ENCODE peak calls at places on chromosomes 5 and 9, in seven cellular contexts. B, R, L, E, Z, I and M are unnamed samples.

GRCh38 chr5:139839918-139840317 is 44.3 kb downstream of the PSD2 start:
- DNase-seq in B (no peak), R (no peak), L (no peak), E (no peak), Z (no peak), I (no peak), M (no peak)

GRCh38 chr9:109455391-109455790 is 42.7 kb downstream of the PTPN3 start:
- DNase-seq in B (no peak), R (no peak), L (no peak), E (no peak), Z (no peak), I (no peak), M (no peak)

GRCh38 chr9:130518943-130519772 is 60.2 kb upstream of the FUBP3 start:
- DNase-seq in B (no peak), R (no peak), L (no peak), E (no peak), Z (no peak), I (no peak), M (no peak)

GRCh38 chr5:45017568-45017967 is 208.8 kb downstream of the MRPS30 start:
- DNase-seq in B (no peak), R (no peak), L (no peak), E (no peak), Z (no peak), I (no peak), M (no peak)

GRCh38 chr9:131721096-131721495 is 18.8 kb downstream of the RAPGEF1 start:
- DNase-seq in B (no peak), R (no peak), L (no peak), E (no peak), Z (no peak), I (no peak), M (no peak)

GRCh38 chr9:130235558-130236435 is 29.8 kb upstream of the HMCN2 start:
- DNase-seq in B (no peak), R (peak; percentile 39), L (peak; percentile 61), E (peak; percentile 75), Z (no peak), I (peak; percentile 52), M (peak; percentile 66)

GRCh38 chr5:39219433-39219832 is at the start of gene FYB1:
- DNase-seq in B (no peak), R (no peak), L (peak; percentile 12), E (no peak), Z (no peak), I (peak; percentile 10), M (no peak)

GRCh38 chr5:93294184-93294583 is 286.8 kb downstream of the NR2F1-AS1 start:
- DNase-seq in B (no peak), R (no peak), L (no peak), E (no peak), Z (no peak), I (peak; percentile 44), M (no peak)

GRCh38 chr9:137077758-137078693 is 709 bp downstream of the UAP1L1 start:
- DNase-seq in B (no peak), R (no peak), L (no peak), E (peak; percentile 69), Z (no peak), I (no peak), M (peak; percentile 28)

GRCh38 chr9:127214421-127215265 is 49.9 kb upstream of the GARNL3 start:
- DNase-seq in B (no peak), R (peak; percentile 54), L (peak; percentile 54), E (peak; percentile 79), Z (no peak), I (peak; percentile 72), M (peak; percentile 51)

GRCh38 chr5:179559280-179560252 is 9.2 kb downstream of the RUFY1 start:
- DNase-seq in B (peak; percentile 99), R (peak; percentile 99), L (peak; percentile 99), E (peak; percentile 92), Z (peak; percentile 97), I (peak; percentile 98), M (peak; percentile 99)

GRCh38 chr5:142215915-142216681 is 107.5 kb downstream of the NDFIP1 start:
- DNase-seq in B (peak; percentile 82), R (no peak), L (peak; percentile 98), E (no peak), Z (peak; percentile 91), I (peak; percentile 99), M (peak; percentile 96)

GRCh38 chr9:76570820-76571219 is 111.8 kb downstream of the GCNT1 start:
- DNase-seq in B (no peak), R (no peak), L (no peak), E (no peak), Z (no peak), I (no peak), M (no peak)

GRCh38 chr5:1725641-1726468 is 73.8 kb downstream of the MRPL36 start:
- DNase-seq in B (no peak), R (no peak), L (no peak), E (no peak), Z (no peak), I (no peak), M (no peak)

GRCh38 chr5:173301695-173302545 is 26.3 kb downstream of the STC2 start:
- DNase-seq in B (no peak), R (no peak), L (peak; percentile 40), E (no peak), Z (no peak), I (no peak), M (no peak)

GRCh38 chr9:31103836-31104235 is 1280.6 kb upstream of the ACO1 start:
- DNase-seq in B (no peak), R (no peak), L (peak; percentile 14), E (no peak), Z (no peak), I (no peak), M (peak; percentile 30)

GRCh38 chr5:149363345-149363744 is 5.5 kb downstream of the PCYOX1L start:
- DNase-seq in B (no peak), R (no peak), L (no peak), E (no peak), Z (no peak), I (no peak), M (no peak)

GRCh38 chr9:134629586-134630392 is 11.8 kb upstream of the COL5A1 start:
- DNase-seq in B (no peak), R (no peak), L (no peak), E (peak; percentile 18), Z (no peak), I (no peak), M (no peak)

GRCh38 chr5:119166026-119166425 is 95.1 kb downstream of the DMXL1 start:
- DNase-seq in B (no peak), R (no peak), L (no peak), E (no peak), Z (no peak), I (no peak), M (peak; percentile 5)

GRCh38 chr5:169710675-169711074 is 73.6 kb downstream of the DOCK2 start:
- DNase-seq in B (no peak), R (no peak), L (no peak), E (no peak), Z (no peak), I (no peak), M (no peak)

GRCh38 chr9:7799934-7800285 is 332 bp upstream of the DMAC1 start:
- DNase-seq in B (no peak), R (no peak), L (no peak), E (no peak), Z (no peak), I (no peak), M (no peak)

GRCh38 chr5:57432876-57433275 is 49.7 kb downstream of the ACTBL2 start:
- DNase-seq in B (no peak), R (peak; percentile 28), L (no peak), E (no peak), Z (no peak), I (peak; percentile 34), M (no peak)

GRCh38 chr5:27854243-27854852 is 816.0 kb upstream of the CDH9 start:
- DNase-seq in B (no peak), R (no peak), L (no peak), E (no peak), Z (peak; percentile 88), I (no peak), M (no peak)

GRCh38 chr5:110017854-110018253 is 328.1 kb downstream of the MAN2A1 start:
- DNase-seq in B (no peak), R (no peak), L (no peak), E (no peak), Z (no peak), I (no peak), M (no peak)

GRCh38 chr5:78550891-78551290 is 97.7 kb downstream of the LHFPL2 start:
- DNase-seq in B (no peak), R (no peak), L (no peak), E (no peak), Z (no peak), I (peak; percentile 77), M (peak; percentile 34)

GRCh38 chr9:127825319-127826051 is 22.8 kb downstream of the FPGS start:
- DNase-seq in B (no peak), R (no peak), L (no peak), E (no peak), Z (no peak), I (no peak), M (no peak)

GRCh38 chr9:130316406-130316805 is 50.8 kb downstream of the HMCN2 start:
- DNase-seq in B (no peak), R (no peak), L (no peak), E (no peak), Z (no peak), I (no peak), M (no peak)

GRCh38 chr5:95631265-95631957 is 11.5 kb downstream of the GPR150 start:
- DNase-seq in B (no peak), R (no peak), L (peak; percentile 90), E (no peak), Z (no peak), I (peak; percentile 90), M (peak; percentile 82)